ENCODE peak calls at places on chromosomes 13 and 19, in five cellular contexts. D is thoracic aorta; Z is activated CD8-positive, alpha-beta T cell treated with anti-CD3 and anti-CD28 coated beads for 36 hours; I is fibroblast of mammary gland; F is GM23338. K is an unnamed sample.

GRCh38 chr19:3351702-3352447 is 14.5 kb upstream of the NFIC start:
- DNase-seq in D (no peak), Z (no peak), I (no peak), F (no peak), K (no peak)

GRCh38 chr13:80196756-80197155 is 144.2 kb downstream of the SPRY2 start:
- DNase-seq in D (no peak), Z (no peak), I (peak; percentile 23), F (no peak), K (no peak)

GRCh38 chr19:5171711-5172110 is 168.9 kb downstream of the PTPRS start:
- DNase-seq in D (no peak), Z (no peak), I (no peak), F (no peak), K (no peak)

GRCh38 chr19:4051175-4052101 is 15.3 kb downstream of the ZBTB7A start:
- DNase-seq in D (no peak), Z (peak; percentile 77), I (peak; percentile 81), F (no peak), K (no peak)

GRCh38 chr13:48437381-48437780 is 24.5 kb upstream of the LPAR6 start:
- DNase-seq in D (no peak), Z (no peak), I (peak; percentile 76), F (no peak), K (no peak)

GRCh38 chr19:4007836-4008539 is 452 bp downstream of the PIAS4 start:
- DNase-seq in D (no peak), Z (peak; percentile 57), I (no peak), F (peak; percentile 56), K (no peak)

GRCh38 chr13:47039106-47039505 is 142.3 kb upstream of the HTR2A start:
- DNase-seq in D (no peak), Z (no peak), I (peak; percentile 93), F (no peak), K (no peak)

GRCh38 chr13:33721719-33722118 is 96.2 kb upstream of the RFC3 start:
- DNase-seq in D (no peak), Z (no peak), I (peak; percentile 62), F (no peak), K (no peak)

GRCh38 chr13:76383671-76384461 is 502.3 kb downstream of the KCTD12 start:
- DNase-seq in D (no peak), Z (no peak), I (peak; percentile 95), F (no peak), K (no peak)

GRCh38 chr13:26914624-26915023 is 154.0 kb upstream of the GPR12 start:
- DNase-seq in D (no peak), Z (peak; percentile 27), I (no peak), F (no peak), K (no peak)

GRCh38 chr13:78997902-78998654 is 339.1 kb upstream of the OBI1 start:
- DNase-seq in D (no peak), Z (no peak), I (no peak), F (no peak), K (peak; percentile 3)

GRCh38 chr13:33017410-33017929 is 1.2 kb downstream of the KL start:
- DNase-seq in D (no peak), Z (peak; percentile 79), I (peak; percentile 65), F (peak; percentile 66), K (peak; percentile 83)

GRCh38 chr13:80006940-80007339 is 334.0 kb downstream of the SPRY2 start:
- DNase-seq in D (no peak), Z (no peak), I (no peak), F (no peak), K (no peak)

GRCh38 chr13:96100457-96101220 is 10.7 kb downstream of the HS6ST3 start:
- DNase-seq in D (no peak), Z (no peak), I (no peak), F (peak; percentile 40), K (no peak)

GRCh38 chr13:98910501-98910951 is 67.3 kb downstream of the DOCK9 start:
- DNase-seq in D (no peak), Z (peak; percentile 62), I (peak; percentile 77), F (no peak), K (no peak)

GRCh38 chr13:48273346-48273745 is 30.2 kb upstream of the RB1 start:
- DNase-seq in D (no peak), Z (no peak), I (no peak), F (no peak), K (no peak)

GRCh38 chr13:51564252-51564651 is 20.0 kb upstream of the WDFY2 start:
- DNase-seq in D (no peak), Z (no peak), I (no peak), F (no peak), K (no peak)

GRCh38 chr19:32206065-32206464 is 139.3 kb upstream of the ZNF507 start:
- DNase-seq in D (no peak), Z (no peak), I (no peak), F (no peak), K (no peak)

GRCh38 chr19:52237771-52238400 is 31.5 kb upstream of the ZNF766 start:
- DNase-seq in D (no peak), Z (peak; percentile 68), I (peak; percentile 66), F (peak; percentile 80), K (no peak)

GRCh38 chr13:97011446-97012131 is 17.3 kb upstream of the OXGR1 start:
- DNase-seq in D (no peak), Z (no peak), I (no peak), F (no peak), K (no peak)

GRCh38 chr19:9156304-9156703 is 16.1 kb downstream of the ZNF317 start:
- DNase-seq in D (no peak), Z (no peak), I (no peak), F (no peak), K (no peak)

GRCh38 chr13:86572115-86572514 is 772.9 kb upstream of the SLITRK6 start:
- DNase-seq in D (no peak), Z (no peak), I (peak; percentile 57), F (no peak), K (no peak)

GRCh38 chr13:20711301-20712044 is 8.0 kb downstream of the IL17D start:
- DNase-seq in D (no peak), Z (peak; percentile 49), I (no peak), F (peak; percentile 86), K (peak; percentile 10)

GRCh38 chr13:25213716-25214115 is 41.6 kb upstream of the AMER2 start:
- DNase-seq in D (no peak), Z (no peak), I (no peak), F (no peak), K (no peak)

GRCh38 chr19:41668315-41668714 is 19.8 kb downstream of the CEACAM7 start:
- DNase-seq in D (no peak), Z (no peak), I (no peak), F (no peak), K (no peak)

DNA sequence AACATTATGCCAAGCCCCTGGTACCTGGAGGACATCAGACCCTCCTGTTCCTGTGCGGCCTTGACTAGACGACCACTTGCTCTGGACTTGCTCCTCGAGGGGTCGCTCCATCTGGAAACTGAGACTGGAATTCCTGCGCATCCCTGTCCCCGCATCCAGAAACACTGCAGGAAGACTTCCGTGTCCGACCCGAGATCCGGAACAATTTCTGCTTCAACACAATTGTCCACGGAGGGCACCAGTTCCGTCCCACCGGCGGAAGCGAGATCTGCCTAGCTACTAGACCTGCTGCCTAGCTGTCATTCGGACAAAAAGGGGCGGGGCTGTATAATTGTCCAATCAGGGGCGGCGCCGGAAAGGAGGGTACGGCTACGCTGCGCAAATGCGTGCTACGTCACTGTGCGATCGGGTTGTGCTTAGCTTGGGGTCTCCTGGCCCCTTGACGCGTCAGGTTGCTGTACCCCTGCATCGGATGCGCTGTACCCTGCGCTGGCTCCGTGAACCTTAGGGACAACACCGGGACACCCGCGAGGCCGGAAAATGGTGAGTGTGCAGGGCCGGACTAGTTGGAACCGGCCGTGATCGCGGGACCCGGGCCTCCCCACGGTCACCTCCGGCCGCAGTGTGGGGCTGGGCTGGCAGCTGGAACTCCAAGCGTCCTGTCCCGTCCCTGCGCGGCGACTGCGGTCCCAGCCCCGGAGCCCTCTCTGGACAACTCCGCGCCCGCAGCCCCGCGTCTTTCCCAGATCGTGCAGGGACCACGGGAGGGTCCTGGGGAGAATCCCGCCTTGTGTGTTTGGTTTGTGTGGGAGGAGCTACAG is at the start of the genes ZNF490 and ZNF791:
- DNase-seq in D (peak; percentile 98), Z (peak; percentile 99), I (peak; percentile 97), F (peak; percentile 100), K (peak; percentile 97)
- TF ChIP-seq CTCF in D (no peak), Z (no peak), I (peak; percentile 3), F (peak; percentile 38), K (no peak)

DNA sequence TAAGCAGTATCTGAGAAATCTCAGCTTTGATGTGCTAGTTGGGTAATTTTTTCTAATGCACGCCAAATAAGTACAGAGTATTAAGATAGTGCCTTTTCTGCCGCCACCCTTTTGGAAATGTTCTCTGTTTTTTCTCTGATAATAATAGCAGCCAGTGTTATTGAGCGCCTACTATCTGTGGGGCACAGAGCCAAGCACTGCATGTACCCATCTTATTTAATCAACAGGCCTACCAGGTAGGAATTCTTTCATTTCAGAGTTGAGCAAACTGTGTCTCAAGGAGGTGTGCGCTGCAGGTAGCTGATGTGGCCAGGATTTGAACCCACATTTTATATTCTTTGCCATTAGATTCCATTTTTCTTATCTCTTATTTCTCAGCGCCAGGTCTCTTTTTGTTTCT is 1.4 kb downstream of the EPN1 start:
- DNase-seq in D (no peak), Z (no peak), I (peak; percentile 37), F (no peak), K (no peak)
- TF ChIP-seq CTCF in D (no peak), Z (no peak), I (peak; percentile 30), F (no peak), K (no peak)

DNA sequence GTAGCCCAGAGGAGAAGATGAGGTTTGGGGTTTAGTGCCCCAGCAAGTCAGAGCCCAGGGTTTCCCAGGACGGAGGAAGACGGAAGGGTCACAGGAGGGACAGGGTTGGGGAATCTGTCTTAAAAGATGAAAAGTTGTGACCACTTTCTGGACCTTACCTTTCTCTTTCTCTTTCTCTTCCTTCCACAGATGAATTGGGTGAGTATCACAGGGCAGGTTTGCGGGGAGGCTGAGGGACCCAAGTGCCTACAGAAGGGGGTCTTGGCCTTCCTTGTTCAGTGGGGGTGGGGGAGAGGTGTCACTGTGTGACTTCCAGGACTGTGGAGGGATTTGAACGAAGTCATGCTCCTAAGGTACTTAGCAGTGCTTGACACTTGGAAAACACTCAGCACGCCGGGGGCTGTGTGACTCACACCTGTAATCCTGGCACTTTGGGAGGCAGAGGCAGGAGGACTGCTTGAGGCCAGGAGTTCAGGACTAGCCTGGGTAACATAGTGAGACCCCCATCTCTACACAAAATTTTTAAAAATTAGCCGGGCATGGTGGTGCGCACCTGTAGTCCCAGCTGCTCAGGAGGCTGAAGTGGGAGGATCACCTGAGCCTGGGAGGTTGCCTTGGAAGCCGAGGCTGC is 8.5 kb downstream of the RELB start:
- DNase-seq in D (no peak), Z (no peak), I (no peak), F (no peak), K (no peak)
- TF ChIP-seq CTCF in D (no peak), Z (no peak), I (no peak), F (no peak), K (no peak)

DNA sequence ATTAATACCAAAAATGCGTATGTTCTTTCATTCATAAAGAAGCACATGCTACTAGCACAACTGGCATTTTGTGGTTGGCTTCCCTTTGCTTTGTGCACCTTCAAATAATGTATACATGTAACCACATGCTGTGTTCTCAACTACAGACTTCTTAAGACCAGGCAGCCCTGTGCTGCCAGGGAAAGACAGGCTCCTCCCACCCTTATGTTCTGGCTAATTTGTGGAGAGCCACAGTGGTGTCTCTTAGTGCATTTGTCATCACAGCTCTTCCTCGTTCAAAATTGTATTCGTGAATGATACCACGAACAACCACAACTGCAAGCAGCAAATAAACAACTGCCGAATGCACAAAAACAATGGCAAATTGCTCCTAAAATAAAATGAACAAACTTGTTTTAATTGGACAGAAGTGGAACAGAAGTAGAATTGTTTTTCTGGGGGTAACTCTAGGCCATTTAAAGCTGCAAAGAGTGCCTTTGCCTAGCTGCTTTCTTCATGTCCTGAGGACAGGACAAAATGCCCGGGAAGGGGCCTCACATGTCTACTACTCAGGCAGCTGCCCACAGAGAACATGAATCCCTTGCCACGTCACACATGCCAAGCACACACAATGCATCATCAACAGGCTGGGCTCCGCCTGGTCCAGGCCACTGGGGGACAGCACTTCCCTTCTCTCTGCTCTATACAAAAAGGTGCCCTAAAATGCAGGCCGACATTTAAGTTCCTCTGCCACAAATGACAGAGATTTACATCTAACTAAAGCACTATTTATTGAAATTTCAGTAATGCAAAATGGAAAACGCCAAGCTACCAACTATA is 21.7 kb downstream of the IRS2 start:
- DNase-seq in D (no peak), Z (peak; percentile 61), I (peak; percentile 59), F (peak; percentile 12), K (no peak)
- TF ChIP-seq CTCF in D (no peak), Z (no peak), I (peak; percentile 26), F (peak; percentile 46), K (no peak)